ENCODE peak calls at places on chromosomes 6 and 20, in nine cellular contexts. B is progenitor cell of endocrine pancreas; O is foreskin fibroblast; T is astrocyte of the spinal cord; A is fibroblast of pulmonary artery; Q is Peyer's patch; S is transverse colon; G is CD4-positive, alpha-beta T cell; E is ovary. N is an unnamed sample.

GRCh38 chr6:144718431-144718830 is 433.3 kb downstream of the UTRN start:
- DNase-seq in A (no peak), B (no peak), T (no peak), Q (no peak), G (no peak), O (peak), E (no peak), S (no peak), N (no peak)

GRCh38 chr6:12849420-12850200 is 133.0 kb downstream of the PHACTR1 start:
- DNase-seq in G (no peak), T (no peak), S (no peak), O (peak), A (peak), B (no peak), E (no peak), Q (no peak), N (no peak)

GRCh38 chr6:160349837-160350236 is 1.7 kb downstream of the SLC22A3 start:
- DNase-seq in S (peak), B (no peak), E (no peak), Q (no peak), T (no peak), G (no peak), A (peak), O (no peak), N (no peak)

GRCh38 chr6:168650686-168651085 is 209.7 kb downstream of the SMOC2 start:
- DNase-seq in Q (no peak), O (no peak), A (no peak), T (no peak), E (peak), S (no peak), B (no peak), G (no peak), N (no peak)

GRCh38 chr20:62067547-62068260 is 2.0 kb upstream of the TAF4 start:
- DNase-seq in Q (peak), G (no peak), B (no peak), A (no peak), E (peak), T (no peak), S (no peak), O (no peak), N (no peak)

GRCh38 chr6:7414811-7415210 is 25.2 kb downstream of the RIOK1 start:
- DNase-seq in Q (no peak), B (no peak), O (peak), A (peak), G (no peak), E (no peak), S (no peak), T (no peak), N (no peak)

GRCh38 chr6:34809914-34810882 is 18.3 kb downstream of the BLTP3A start:
- DNase-seq in G (no peak), B (no peak), Q (no peak), S (no peak), O (peak), A (no peak), T (no peak), E (no peak), N (no peak)

GRCh38 chr20:54119744-54120143 is 49.4 kb upstream of the BCAS1 start:
- DNase-seq in A (no peak), T (no peak), Q (no peak), S (no peak), G (no peak), E (no peak), B (no peak), O (no peak), N (no peak)

GRCh38 chr6:40106840-40107239 is 172.6 kb upstream of the MOCS1 start:
- DNase-seq in B (no peak), O (no peak), T (no peak), G (no peak), E (no peak), S (no peak), A (no peak), Q (no peak), N (no peak)

GRCh38 chr6:142361765-142362540 is 60.1 kb downstream of the ADGRG6 start:
- DNase-seq in A (peak), B (no peak), S (no peak), G (no peak), E (no peak), T (peak), O (peak), Q (no peak), N (no peak)

GRCh38 chr6:111651185-111652034 is 45.7 kb upstream of the TRAF3IP2 start:
- DNase-seq in E (no peak), G (no peak), T (no peak), S (no peak), Q (no peak), B (no peak), O (peak), A (no peak), N (no peak)

GRCh38 chr6:163652328-163652727 is 237.8 kb downstream of the QKI start:
- DNase-seq in T (no peak), G (no peak), A (no peak), S (no peak), O (no peak), E (no peak), Q (no peak), B (no peak), N (no peak)

GRCh38 chr6:72182337-72183246 is 296.2 kb downstream of the RIMS1 start:
- DNase-seq in A (peak), Q (peak), E (peak), O (peak), T (peak), B (peak), S (peak), G (no peak), N (peak)

GRCh38 chr6:90078513-90079289 is 184.4 kb downstream of the GJA10 start:
- DNase-seq in S (no peak), T (peak), A (no peak), Q (no peak), B (no peak), O (no peak), G (peak), E (no peak), N (no peak)

GRCh38 chr6:3742426-3743344 is 8.8 kb downstream of the PXDC1 start:
- DNase-seq in G (peak), E (peak), Q (peak), B (peak), O (peak), S (peak), T (peak), A (peak), N (peak)

GRCh38 chr6:20605581-20605980 is 71.3 kb downstream of the CDKAL1 start:
- DNase-seq in S (no peak), O (peak), Q (no peak), E (no peak), G (no peak), B (no peak), T (peak), A (peak), N (no peak)

GRCh38 chr20:45347936-45348809 is at the start of gene SDC4:
- DNase-seq in S (peak), G (peak), T (peak), Q (peak), A (peak), O (peak), B (peak), E (peak), N (no peak)

GRCh38 chr6:43702522-43703440 is 15.2 kb upstream of the MRPS18A start:
- DNase-seq in S (peak), T (peak), O (peak), E (peak), A (peak), B (peak), Q (peak), G (no peak), N (peak)

GRCh38 chr6:42049116-42049809 is 1.1 kb upstream of the TAF8 start:
- DNase-seq in A (no peak), O (no peak), B (no peak), T (no peak), Q (no peak), E (peak), S (no peak), G (peak), N (no peak)

GRCh38 chr6:156719720-156720563 is 57.2 kb upstream of the ARID1B start:
- DNase-seq in O (peak), G (peak), Q (peak), T (peak), A (peak), E (peak), S (peak), B (peak), N (peak)

GRCh38 chr20:24382330-24382729 is 87.1 kb upstream of the SYNDIG1 start:
- DNase-seq in S (peak), A (no peak), T (no peak), Q (no peak), B (no peak), G (no peak), E (no peak), O (no peak), N (no peak)

GRCh38 chr20:36717657-36718056 is 28.2 kb downstream of the NDRG3 start:
- DNase-seq in A (peak), Q (no peak), T (no peak), S (peak), O (peak), B (no peak), G (no peak), E (no peak), N (peak)

GRCh38 chr6:168803874-168804273 is 362.9 kb downstream of the SMOC2 start:
- DNase-seq in B (no peak), E (no peak), T (no peak), A (no peak), O (no peak), S (no peak), Q (no peak), G (no peak), N (no peak)

GRCh38 chr6:156396068-156396771 is 381.0 kb upstream of the ARID1B start:
- DNase-seq in B (no peak), O (no peak), A (no peak), T (no peak), E (no peak), G (peak), Q (no peak), S (no peak), N (no peak)

GRCh38 chr20:33660035-33660684 is 2.0 kb upstream of the C20orf144 start:
- DNase-seq in T (no peak), G (no peak), O (no peak), S (no peak), B (no peak), E (peak), Q (peak), A (no peak), N (no peak)

GRCh38 chr6:47603995-47604394 is 94.4 kb upstream of the ADGRF4 start:
- DNase-seq in S (no peak), B (no peak), Q (no peak), A (peak), T (no peak), G (no peak), O (no peak), E (no peak), N (no peak)

GRCh38 chr20:10659651-10660601 is 13.9 kb downstream of the JAG1 start:
- DNase-seq in A (no peak), Q (no peak), T (no peak), S (peak), O (no peak), G (no peak), E (no peak), B (no peak), N (no peak)

GRCh38 chr6:136738178-136739057 is 53.9 kb downstream of the MAP3K5 start:
- DNase-seq in E (peak), G (no peak), A (peak), B (no peak), T (no peak), O (peak), Q (no peak), S (peak), N (no peak)

GRCh38 chr6:152233547-152234320 is 403.4 kb downstream of the SYNE1 start:
- DNase-seq in S (no peak), B (no peak), T (no peak), Q (no peak), E (no peak), A (no peak), O (no peak), G (no peak), N (no peak)

GRCh38 chr6:152236370-152237097 is 400.6 kb downstream of the SYNE1 start:
- DNase-seq in O (no peak), Q (no peak), T (no peak), S (no peak), A (no peak), G (no peak), E (no peak), B (no peak), N (no peak)

GRCh38 chr6:152229330-152229729 is 407.8 kb downstream of the SYNE1 start:
- DNase-seq in G (no peak), B (no peak), Q (no peak), T (no peak), A (no peak), E (no peak), O (no peak), S (no peak), N (no peak)

DNA sequence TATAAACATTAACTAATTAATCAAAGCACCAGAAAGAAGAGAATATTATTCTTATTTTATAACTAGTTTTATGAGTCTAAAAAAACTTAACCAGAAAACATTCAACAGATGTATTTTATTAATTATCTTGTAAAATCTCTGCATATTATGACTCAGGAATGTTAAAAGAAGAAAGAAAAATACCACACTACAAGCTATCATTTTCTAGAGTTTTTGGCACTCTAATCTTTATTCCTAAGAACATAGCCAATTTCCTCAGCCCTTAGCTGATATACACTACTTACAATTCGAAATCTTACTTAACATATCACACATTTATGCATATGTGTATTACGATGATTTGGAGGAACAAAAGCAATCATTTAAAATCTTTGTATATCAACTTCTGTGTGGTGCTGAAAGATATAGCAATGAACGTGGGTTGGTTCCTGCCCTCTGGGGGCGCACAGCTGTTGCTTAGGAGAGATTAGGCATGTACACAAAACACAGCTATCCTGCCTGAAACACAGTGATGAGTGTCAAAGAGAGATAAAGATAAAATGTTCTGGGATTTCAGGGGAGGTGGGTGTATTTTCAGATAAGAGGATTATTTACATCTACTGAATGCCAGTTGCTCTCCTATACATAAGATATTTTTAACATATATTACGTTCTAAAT is 404.5 kb downstream of the SYNE1 start:
- DNase-seq in G (peak), S (no peak), E (no peak), O (peak), B (no peak), Q (no peak), T (peak), A (peak), N (peak)
- TF ChIP-seq CTCF in G (no peak), S (no peak), E (no peak), O (peak), B (peak), Q (no peak), T (no peak), A (peak), N (no peak)

DNA sequence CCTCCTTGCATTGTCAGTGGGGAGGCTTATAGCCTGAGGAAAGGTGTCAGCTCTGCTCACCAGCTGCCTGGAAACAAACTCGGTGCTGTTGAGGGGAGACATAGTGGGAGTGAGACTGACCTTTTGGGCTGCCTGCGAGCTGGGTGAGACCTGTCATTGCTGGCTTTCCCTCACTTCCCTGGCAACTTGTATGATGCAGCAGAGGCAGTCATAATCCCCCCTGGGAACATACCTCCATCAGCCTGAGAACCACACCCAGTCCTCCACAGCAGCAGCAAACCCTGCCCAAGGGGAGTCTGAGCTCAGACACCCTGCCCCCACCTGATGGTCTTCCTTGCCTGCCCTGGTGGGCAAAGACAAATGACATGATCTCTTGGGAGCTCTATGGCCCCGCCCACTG is 521.2 kb upstream of the IMPG1 start:
- DNase-seq in A (no peak), S (no peak), Q (no peak), E (no peak), O (no peak), B (no peak), T (no peak), G (no peak), N (no peak)
- TF ChIP-seq CTCF in A (no peak), S (no peak), Q (no peak), E (no peak), O (no peak), B (no peak), T (no peak), G (no peak), N (no peak)

GRCh38 chr6:18893540-18894269 is 506.6 kb downstream of the RNF144B start:
- DNase-seq in B (no peak), G (no peak), E (no peak), A (no peak), Q (no peak), O (no peak), S (no peak), T (no peak), N (no peak)
- TF ChIP-seq CTCF in B (no peak), G (no peak), E (no peak), A (no peak), Q (no peak), O (no peak), S (no peak), T (no peak), N (no peak)

GRCh38 chr20:9590189-9590588 is 75.8 kb downstream of the LAMP5 start:
- DNase-seq in S (no peak), E (no peak), G (no peak), T (peak), B (no peak), Q (no peak), A (peak), O (peak), N (no peak)
- TF ChIP-seq CTCF in S (no peak), E (no peak), G (no peak), T (no peak), B (no peak), Q (no peak), A (no peak), O (no peak), N (no peak)

GRCh38 chr6:137870744-137871247 is 3.7 kb downstream of the TNFAIP3 start:
- DNase-seq in A (peak), T (no peak), B (no peak), O (no peak), S (no peak), Q (no peak), E (no peak), G (peak), N (no peak)
- TF ChIP-seq CTCF in A (peak), T (peak), B (no peak), O (no peak), S (peak), Q (peak), E (peak), G (no peak), N (peak)

GRCh38 chr6:138787138-138787537 is 8.7 kb upstream of the ECT2L start:
- DNase-seq in A (no peak), E (no peak), B (no peak), S (no peak), O (no peak), T (no peak), G (no peak), Q (no peak), N (no peak)
- TF ChIP-seq CTCF in A (no peak), E (no peak), B (no peak), S (no peak), O (no peak), T (no peak), G (no peak), Q (no peak), N (no peak)

DNA sequence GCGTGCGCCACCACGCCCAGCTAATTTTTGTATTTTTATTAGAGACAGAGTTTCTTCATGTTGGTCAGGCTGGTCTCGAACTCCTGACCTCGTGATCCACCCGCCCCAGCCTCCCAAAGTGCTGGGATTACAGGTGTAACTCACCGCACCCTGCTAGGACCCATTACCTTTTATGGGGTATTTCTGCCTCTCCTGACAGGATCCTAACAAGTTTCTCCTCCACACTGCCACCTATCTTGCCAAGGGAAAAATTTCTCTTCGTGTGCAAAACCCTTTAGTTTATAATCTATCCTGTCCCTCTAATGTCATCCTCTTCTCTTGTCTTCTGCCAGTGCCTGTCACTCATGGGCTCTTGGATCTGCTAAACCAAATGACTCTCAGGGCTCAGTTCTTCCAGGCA is 1.9 kb downstream of the STMND1 start:
- DNase-seq in T (no peak), O (peak), S (no peak), A (no peak), E (no peak), B (no peak), Q (no peak), G (no peak), N (no peak)
- TF ChIP-seq CTCF in T (peak), O (peak), S (no peak), A (peak), E (no peak), B (no peak), Q (no peak), G (no peak), N (peak)

DNA sequence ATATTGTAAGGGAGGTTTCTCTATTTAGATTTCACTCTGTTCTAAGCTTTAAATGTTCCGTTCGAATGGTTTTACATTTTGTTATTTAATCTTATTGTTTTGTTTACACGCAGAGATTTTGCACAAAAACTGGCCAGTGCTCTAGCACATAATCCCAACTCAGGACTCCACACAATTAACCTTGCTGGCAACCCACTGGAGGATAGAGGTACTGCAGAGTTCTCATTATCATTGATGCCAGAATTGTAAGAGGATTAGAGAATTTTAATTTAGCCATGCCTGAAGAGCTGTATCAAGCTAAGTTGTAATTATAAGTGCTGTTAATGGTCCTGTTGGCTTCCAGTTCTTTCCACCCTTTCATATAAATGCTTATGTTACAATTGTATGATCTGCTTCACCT is 179.7 kb upstream of the SCGN start:
- DNase-seq in A (no peak), T (no peak), B (no peak), G (no peak), Q (no peak), S (no peak), O (peak), E (no peak), N (peak)
- TF ChIP-seq CTCF in A (peak), T (no peak), B (peak), G (peak), Q (no peak), S (no peak), O (peak), E (no peak), N (peak)